ENCODE peak calls at places on chromosome 9, in five cellular contexts. I is mesothelial cell of epicardium, P is left cardiac atrium, X is HuH-7, B is fibroblast of villous mesenchyme. G is an unnamed sample.

GRCh38 chr9:94927048-94927761 is 200.7 kb downstream of the AOPEP start:
- DNase-seq in I (no peak), P (no peak), X (no peak), B (no peak), G (no peak)

GRCh38 chr9:33230756-33231691 is 8.9 kb upstream of the SPINK4 start:
- DNase-seq in I (no peak), P (no peak), X (no peak), B (no peak), G (no peak)

GRCh38 chr9:96523429-96523828 is 73.5 kb downstream of the HABP4 start:
- DNase-seq in I (no peak), P (peak; percentile 78), X (no peak), B (no peak), G (no peak)

GRCh38 chr9:6777218-6777902 is 19.6 kb downstream of the KDM4C start:
- DNase-seq in I (no peak), P (no peak), X (no peak), B (peak; percentile 20), G (no peak)

GRCh38 chr9:137478613-137479314 is 19.6 kb upstream of the NSMF start:
- DNase-seq in I (no peak), P (no peak), X (no peak), B (peak; percentile 15), G (no peak)

GRCh38 chr9:20390400-20390799 is 231.9 kb downstream of the MLLT3 start:
- DNase-seq in I (no peak), P (no peak), X (no peak), B (no peak), G (no peak)

GRCh38 chr9:134405527-134405926 is 79.3 kb downstream of the RXRA start:
- DNase-seq in I (no peak), P (no peak), X (no peak), B (no peak), G (no peak)

GRCh38 chr9:69984831-69985230 is 58.8 kb upstream of the MAMDC2 start:
- DNase-seq in I (no peak), P (no peak), X (no peak), B (no peak), G (no peak)

GRCh38 chr9:21964925-21965385 is 29.2 kb downstream of the CDKN2A start:
- DNase-seq in I (no peak), P (no peak), X (peak; percentile 58), B (peak; percentile 61), G (peak; percentile 64)

GRCh38 chr9:128495804-128496417 is 8.6 kb upstream of the GLE1 start:
- DNase-seq in I (no peak), P (no peak), X (peak; percentile 23), B (no peak), G (no peak)

GRCh38 chr9:77848897-77849296 is 182.7 kb downstream of the GNAQ start:
- DNase-seq in I (no peak), P (peak; percentile 69), X (no peak), B (peak; percentile 92), G (no peak)

GRCh38 chr9:33239922-33240321 is at the start of gene SPINK4:
- DNase-seq in I (no peak), P (no peak), X (no peak), B (peak; percentile 80), G (no peak)

GRCh38 chr9:5586391-5586802 is 42.5 kb upstream of the RIC1 start:
- DNase-seq in I (no peak), P (no peak), X (no peak), B (peak; percentile 79), G (no peak)

GRCh38 chr9:75996726-75997125 is 106.3 kb downstream of the PCSK5 start:
- DNase-seq in I (no peak), P (no peak), X (no peak), B (no peak), G (no peak)

GRCh38 chr9:69976165-69976564 is 67.5 kb upstream of the MAMDC2 start:
- DNase-seq in I (no peak), P (no peak), X (no peak), B (peak; percentile 65), G (no peak)

GRCh38 chr9:11713077-11713476 is 980.1 kb upstream of the TYRP1 start:
- DNase-seq in I (no peak), P (no peak), X (no peak), B (no peak), G (no peak)

GRCh38 chr9:224540-225520 is 10.2 kb downstream of the DOCK8 start:
- DNase-seq in I (no peak), P (no peak), X (no peak), B (no peak), G (no peak)

GRCh38 chr9:125694478-125694877 is 12.5 kb downstream of the MAPKAP1 start:
- DNase-seq in I (no peak), P (no peak), X (no peak), B (peak; percentile 43), G (no peak)

GRCh38 chr9:111632051-111632450 is 917 bp downstream of the DNAJC25 start:
- DNase-seq in I (no peak), P (no peak), X (no peak), B (peak; percentile 29), G (no peak)

GRCh38 chr9:80435591-80435990 is 863.8 kb downstream of the TLE4 start:
- DNase-seq in I (no peak), P (no peak), X (no peak), B (no peak), G (no peak)

GRCh38 chr9:110133608-110134214 is 74.2 kb downstream of the C9orf152 start:
- DNase-seq in I (no peak), P (no peak), X (no peak), B (no peak), G (no peak)

GRCh38 chr9:136083558-136084190 is 11.4 kb downstream of the NACC2 start:
- DNase-seq in I (no peak), P (no peak), X (no peak), B (no peak), G (no peak)

GRCh38 chr9:136679431-136679941 is 7.8 kb downstream of the AGPAT2 start:
- DNase-seq in I (no peak), P (peak; percentile 80), X (no peak), B (peak; percentile 74), G (no peak)

GRCh38 chr9:69874301-69875060 is 53.9 kb downstream of the CFAP95 start:
- DNase-seq in I (no peak), P (no peak), X (no peak), B (peak; percentile 43), G (no peak)

GRCh38 chr9:124260769-124261603 is 3.2 kb downstream of the NEK6 start:
- DNase-seq in I (no peak), P (peak; percentile 53), X (no peak), B (peak; percentile 85), G (no peak)

GRCh38 chr9:93452710-93453046 is 703 bp downstream of the FAM120AOS start:
- DNase-seq in I (no peak), P (peak; percentile 38), X (no peak), B (no peak), G (peak; percentile 12)

GRCh38 chr9:77516781-77517180 is 131.3 kb downstream of the GNA14 start:
- DNase-seq in I (no peak), P (no peak), X (no peak), B (no peak), G (no peak)

GRCh38 chr9:127534931-127535330 is 77.1 kb upstream of the STXBP1 start:
- DNase-seq in I (no peak), P (no peak), X (no peak), B (no peak), G (no peak)

GRCh38 chr9:126965541-126966428 is 51.2 kb downstream of the RALGPS1 start:
- DNase-seq in I (no peak), P (peak; percentile 41), X (peak; percentile 72), B (peak; percentile 72), G (peak; percentile 18)

GRCh38 chr9:19922476-19923118 is 133.8 kb upstream of the SLC24A2 start:
- DNase-seq in I (no peak), P (no peak), X (peak; percentile 15), B (peak; percentile 60), G (no peak)